ENCODE peak calls at places on chromosomes 12 and 14, in four cellular contexts. D is MCF 10A; G is naive thymus-derived CD4-positive, alpha-beta T cell; F is activated gamma-delta T cell treated with anti-CD3 and anti-CD28 coated beads, Interleukin-2, amount 50 U/mL, for 16 hours. L is an unnamed sample.

GRCh38 chr12:6280053-6280469 is 30.4 kb upstream of the PLEKHG6 start:
- DNase-seq in D (peak; percentile 98), G (no peak), F (no peak), L (no peak)

GRCh38 chr12:24977711-24978110 is 28.8 kb upstream of the BCAT1 start:
- DNase-seq in D (no peak), G (no peak), F (no peak), L (no peak)

GRCh38 chr14:57245941-57246340 is 22.8 kb downstream of the EXOC5 start:
- DNase-seq in D (no peak), G (no peak), F (no peak), L (no peak)

GRCh38 chr14:66624319-66624937 is 116.5 kb downstream of the GPHN start:
- DNase-seq in D (peak; percentile 68), G (peak; percentile 10), F (no peak), L (peak; percentile 49)

GRCh38 chr14:75418779-75419768 is 8.7 kb upstream of the JDP2 start:
- DNase-seq in D (peak; percentile 46), G (no peak), F (no peak), L (peak; percentile 78)

GRCh38 chr14:61420326-61420725 is 98.9 kb downstream of the PRKCH start:
- DNase-seq in D (peak; percentile 88), G (no peak), F (no peak), L (peak; percentile 29)

GRCh38 chr12:100904270-100904669 is 109.7 kb downstream of the ANO4 start:
- DNase-seq in D (peak; percentile 8), G (no peak), F (no peak), L (no peak)

GRCh38 chr12:114481200-114481535 is 75.2 kb upstream of the TBX5 start:
- DNase-seq in D (no peak), G (no peak), F (no peak), L (no peak)

GRCh38 chr12:65368071-65368470 is 89.6 kb downstream of the MSRB3 start:
- DNase-seq in D (no peak), G (no peak), F (no peak), L (no peak)

GRCh38 chr12:104805186-104805585 is 152.9 kb downstream of the SLC41A2 start:
- DNase-seq in D (no peak), G (no peak), F (no peak), L (no peak)

GRCh38 chr14:78921856-78922255 is 751.7 kb downstream of the NRXN3 start:
- DNase-seq in D (no peak), G (no peak), F (no peak), L (no peak)

GRCh38 chr12:57609781-57610552 is 1.3 kb upstream of the ARHGEF25 start:
- DNase-seq in D (no peak), G (no peak), F (no peak), L (no peak)

GRCh38 chr12:97837401-97837800 is 374.8 kb downstream of the RMST start:
- DNase-seq in D (peak; percentile 46), G (no peak), F (no peak), L (no peak)

GRCh38 chr14:90056821-90057220 is 5.0 kb upstream of the KCNK13 start:
- DNase-seq in D (no peak), G (no peak), F (no peak), L (no peak)

GRCh38 chr12:87227157-87227556 is 802.0 kb downstream of the C12orf50 start:
- DNase-seq in D (peak; percentile 11), G (no peak), F (no peak), L (no peak)

GRCh38 chr12:32895688-32896437 is 714 bp downstream of the PKP2 start:
- DNase-seq in D (peak; percentile 33), G (no peak), F (no peak), L (no peak)

GRCh38 chr12:53539526-53539925 is 32.2 kb upstream of the NPFF start:
- DNase-seq in D (no peak), G (no peak), F (no peak), L (no peak)

GRCh38 chr12:121365416-121366062 is 13.3 kb upstream of the ANAPC5 start:
- DNase-seq in D (no peak), G (no peak), F (no peak), L (no peak)

GRCh38 chr12:45105996-45106395 is 55.1 kb upstream of the DBX2 start:
- DNase-seq in D (no peak), G (no peak), F (no peak), L (no peak)

GRCh38 chr12:80937391-80938238 is at the start of gene LIN7A:
- DNase-seq in D (peak; percentile 9), G (no peak), F (no peak), L (no peak)

GRCh38 chr12:132501189-132501940 is 11.4 kb downstream of the FBRSL1 start:
- DNase-seq in D (no peak), G (no peak), F (no peak), L (no peak)

GRCh38 chr12:70809887-70810286 is 110.7 kb downstream of the PTPRR start:
- DNase-seq in D (no peak), G (no peak), F (no peak), L (no peak)

GRCh38 chr12:38949363-38949762 is 44.0 kb upstream of the CPNE8 start:
- DNase-seq in D (peak; percentile 33), G (no peak), F (no peak), L (no peak)

GRCh38 chr14:83485591-83485990 is 1951.9 kb upstream of the SEL1L start:
- DNase-seq in D (no peak), G (no peak), F (no peak), L (no peak)

L was measured in activated CD4-positive, alpha-beta T cell treated with anti-CD3 and anti-CD28 coated beads for 48 hours.